ENCODE peak calls at places on chromosomes 4 and X, in six cellular contexts. One of them, this sample, is unnamed.

GRCh38 chr4:141375855-141376254 is 155.2 kb downstream of the ZNF330 start:
- DNase-seq in GM12891: no peak
- DNase-seq in H1: no peak
- DNase-seq in GM12878: no peak
- DNase-seq in HepG2: peak
- DNase-seq in K562: no peak
- DNase-seq in this sample: no peak

GRCh38 chrX:139691493-139691842 is 16.5 kb downstream of the MCF2 start:
- DNase-seq in GM12878: no peak
- DNase-seq in GM12891: no peak
- DNase-seq in K562: no peak
- DNase-seq in H1: no peak
- DNase-seq in HepG2: no peak
- DNase-seq in this sample: no peak

GRCh38 chrX:20547649-20548051 is 280.9 kb upstream of the RPS6KA3 start:
- DNase-seq in H1: no peak
- DNase-seq in GM12891: no peak
- DNase-seq in GM12878: no peak
- DNase-seq in HepG2: peak
- DNase-seq in K562: no peak
- DNase-seq in this sample: no peak

GRCh38 chr4:141142423-141142822 is 9.2 kb upstream of the RNF150 start:
- DNase-seq in GM12878: no peak
- DNase-seq in K562: no peak
- DNase-seq in H1: no peak
- DNase-seq in HepG2: no peak
- DNase-seq in GM12891: no peak
- DNase-seq in this sample: no peak

GRCh38 chr4:114043116-114043515 is 63.7 kb upstream of the ARSJ start:
- DNase-seq in HepG2: no peak
- DNase-seq in H1: no peak
- DNase-seq in K562: no peak
- DNase-seq in GM12878: no peak
- DNase-seq in GM12891: no peak
- DNase-seq in this sample: no peak

GRCh38 chr4:113080050-113080449 is 30.6 kb downstream of the ANK2 start:
- DNase-seq in GM12891: no peak
- DNase-seq in K562: no peak
- DNase-seq in GM12878: no peak
- DNase-seq in H1: no peak
- DNase-seq in HepG2: peak
- DNase-seq in this sample: no peak

GRCh38 chr4:36316544-36317082 is 35.2 kb downstream of the DTHD1 start:
- DNase-seq in H1: no peak
- DNase-seq in K562: no peak
- DNase-seq in GM12878: no peak
- DNase-seq in HepG2: no peak
- DNase-seq in GM12891: no peak
- DNase-seq in this sample: no peak

GRCh38 chr4:141999446-142000143 is 363.2 kb downstream of the IL15 start:
- DNase-seq in HepG2: no peak
- DNase-seq in H1: no peak
- DNase-seq in GM12891: no peak
- DNase-seq in K562: peak
- DNase-seq in GM12878: no peak
- DNase-seq in this sample: no peak

GRCh38 chr4:129708776-129709175 is 612.8 kb downstream of the C4orf33 start:
- DNase-seq in GM12878: no peak
- DNase-seq in GM12891: no peak
- DNase-seq in HepG2: no peak
- DNase-seq in K562: no peak
- DNase-seq in H1: no peak
- DNase-seq in this sample: no peak

GRCh38 chrX:69503228-69503834 is 795 bp upstream of the NALF2 start:
- DNase-seq in K562: no peak
- DNase-seq in H1: no peak
- DNase-seq in GM12878: no peak
- DNase-seq in GM12891: no peak
- DNase-seq in HepG2: peak
- DNase-seq in this sample: no peak

GRCh38 chr4:42708625-42709024 is 51.7 kb upstream of the ATP8A1 start:
- DNase-seq in HepG2: no peak
- DNase-seq in H1: no peak
- DNase-seq in GM12878: no peak
- DNase-seq in GM12891: no peak
- DNase-seq in K562: no peak
- DNase-seq in this sample: no peak

GRCh38 chr4:76305033-76305687 is 1.4 kb upstream of the STBD1 start:
- DNase-seq in H1: no peak
- DNase-seq in GM12891: no peak
- DNase-seq in GM12878: no peak
- DNase-seq in HepG2: no peak
- DNase-seq in K562: no peak
- DNase-seq in this sample: no peak

GRCh38 chrX:9604111-9604907 is 139.5 kb downstream of the TBL1X start:
- DNase-seq in K562: no peak
- DNase-seq in H1: no peak
- DNase-seq in GM12878: no peak
- DNase-seq in HepG2: no peak
- DNase-seq in GM12891: no peak
- DNase-seq in this sample: no peak

GRCh38 chr4:80186666-80187065 is 10.6 kb upstream of the PRDM8 start:
- DNase-seq in H1: no peak
- DNase-seq in HepG2: no peak
- DNase-seq in GM12878: no peak
- DNase-seq in K562: no peak
- DNase-seq in GM12891: no peak
- DNase-seq in this sample: no peak

GRCh38 chr4:80184791-80185756 is 12.2 kb upstream of the PRDM8 start:
- DNase-seq in HepG2: no peak
- DNase-seq in GM12878: no peak
- DNase-seq in GM12891: no peak
- DNase-seq in K562: no peak
- DNase-seq in H1: peak
- DNase-seq in this sample: no peak

GRCh38 chr4:80184053-80184790 is 13.1 kb upstream of the PRDM8 start:
- DNase-seq in GM12878: no peak
- DNase-seq in H1: peak
- DNase-seq in K562: no peak
- DNase-seq in HepG2: peak
- DNase-seq in GM12891: peak
- DNase-seq in this sample: peak

GRCh38 chr4:80187677-80188076 is 9.6 kb upstream of the PRDM8 start:
- DNase-seq in GM12878: no peak
- DNase-seq in H1: no peak
- DNase-seq in HepG2: no peak
- DNase-seq in K562: no peak
- DNase-seq in GM12891: no peak
- DNase-seq in this sample: no peak

DNA sequence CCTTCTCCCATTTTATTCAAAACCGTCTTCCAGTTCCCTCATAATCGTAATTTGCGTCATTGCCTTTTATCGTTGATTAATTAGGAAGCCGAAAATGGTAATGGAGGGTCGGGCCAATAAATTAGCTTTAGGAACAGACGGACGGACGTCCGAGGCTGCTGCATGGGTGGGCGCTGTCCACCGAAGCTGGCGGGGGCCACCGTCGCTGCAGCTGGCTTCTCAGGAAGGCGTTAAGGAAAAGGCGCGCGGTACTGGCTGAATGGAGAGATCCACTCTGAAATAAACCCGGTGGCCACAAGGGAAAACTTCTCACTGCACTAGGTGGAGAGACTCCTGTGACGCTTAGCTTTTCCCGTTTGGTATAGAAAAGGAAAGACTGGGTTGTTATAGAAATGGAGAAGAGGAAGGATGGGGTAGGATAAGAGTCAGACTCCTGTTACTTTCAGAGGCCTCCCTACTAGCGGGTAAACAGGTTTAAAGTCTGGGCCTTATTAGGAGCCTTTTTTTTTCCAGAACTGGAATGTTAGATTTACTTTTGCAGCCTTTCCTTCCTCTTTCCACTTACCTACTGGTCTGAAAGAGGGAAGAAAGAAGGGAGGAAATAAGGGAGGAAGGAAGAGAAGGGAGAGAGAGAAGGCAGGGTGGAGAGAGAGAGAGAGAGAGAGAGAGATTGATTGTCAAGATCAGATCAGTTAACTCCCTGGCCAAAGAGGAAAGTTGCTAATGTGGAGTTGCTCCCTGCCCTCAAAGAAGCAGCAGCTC is 11.3 kb upstream of the PRDM8 start:
- DNase-seq in H1: no peak
- DNase-seq in HepG2: no peak
- DNase-seq in GM12878: no peak
- DNase-seq in GM12891: no peak
- DNase-seq in K562: no peak
- DNase-seq in this sample: no peak
- TF ChIP-seq POLR2AphosphoS5 in H1: no peak
- TF ChIP-seq POLR2AphosphoS5 in HepG2: no peak
- TF ChIP-seq POLR2AphosphoS5 in GM12878: no peak
- TF ChIP-seq POLR2AphosphoS5 in GM12891: no peak
- TF ChIP-seq POLR2AphosphoS5 in K562: no peak
- TF ChIP-seq POLR2AphosphoS5 in this sample: no peak

GRCh38 chr4:6250235-6250983 is 19.2 kb upstream of the WFS1 start:
- DNase-seq in K562: peak
- DNase-seq in GM12891: peak
- DNase-seq in H1: peak
- DNase-seq in GM12878: peak
- DNase-seq in HepG2: peak
- DNase-seq in this sample: peak
- TF ChIP-seq POLR2A in K562: no peak
- TF ChIP-seq POLR2A in GM12891: no peak
- TF ChIP-seq POLR2A in H1: no peak
- TF ChIP-seq POLR2A in GM12878: no peak
- TF ChIP-seq POLR2A in HepG2: no peak
- TF ChIP-seq POLR2A in this sample: no peak

GRCh38 chrX:57155171-57155570 is 18.0 kb upstream of the SPIN2A start:
- DNase-seq in H1: no peak
- DNase-seq in GM12878: no peak
- DNase-seq in HepG2: no peak
- DNase-seq in GM12891: no peak
- DNase-seq in K562: peak
- DNase-seq in this sample: no peak

DNA sequence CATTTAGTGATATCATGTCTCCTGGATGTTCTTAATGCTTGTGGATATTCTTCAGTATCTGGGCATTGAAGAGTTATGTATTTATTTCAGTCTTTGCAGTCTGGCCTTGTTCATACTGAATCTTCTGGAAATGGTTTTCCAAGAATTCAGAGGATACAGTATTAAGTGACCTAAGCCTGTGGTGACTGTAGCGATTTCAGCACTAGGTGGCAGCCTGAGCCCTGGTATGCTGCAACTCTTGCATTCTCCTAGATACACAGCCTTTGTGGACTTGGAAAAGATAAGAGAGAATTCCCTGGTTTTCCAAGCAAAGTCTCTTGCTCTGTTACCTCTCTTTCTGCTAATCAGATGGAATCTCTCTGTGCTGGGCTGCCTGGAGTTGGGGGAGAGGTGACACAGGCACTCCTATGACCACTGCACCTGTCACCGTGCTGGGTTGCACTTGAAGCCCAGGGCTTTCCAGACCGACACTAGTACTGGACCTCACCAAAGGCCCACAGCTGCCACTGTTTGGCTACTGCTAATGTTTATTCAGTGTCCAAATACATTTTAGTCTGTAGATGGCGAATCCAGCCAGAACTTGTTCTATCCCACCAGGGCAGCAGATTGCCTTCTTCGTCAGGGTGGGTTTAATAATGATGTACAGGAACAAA is 19.3 kb upstream of the SPIN2A start:
- DNase-seq in K562: peak
- DNase-seq in GM12891: no peak
- DNase-seq in GM12878: no peak
- DNase-seq in HepG2: peak
- DNase-seq in H1: peak
- DNase-seq in this sample: no peak
- TF ChIP-seq TAF1 in K562: no peak
- TF ChIP-seq TAF1 in GM12891: no peak
- TF ChIP-seq TAF1 in GM12878: no peak
- TF ChIP-seq TAF1 in HepG2: no peak
- TF ChIP-seq TAF1 in H1: no peak
- TF ChIP-seq TAF1 in this sample: no peak

DNA sequence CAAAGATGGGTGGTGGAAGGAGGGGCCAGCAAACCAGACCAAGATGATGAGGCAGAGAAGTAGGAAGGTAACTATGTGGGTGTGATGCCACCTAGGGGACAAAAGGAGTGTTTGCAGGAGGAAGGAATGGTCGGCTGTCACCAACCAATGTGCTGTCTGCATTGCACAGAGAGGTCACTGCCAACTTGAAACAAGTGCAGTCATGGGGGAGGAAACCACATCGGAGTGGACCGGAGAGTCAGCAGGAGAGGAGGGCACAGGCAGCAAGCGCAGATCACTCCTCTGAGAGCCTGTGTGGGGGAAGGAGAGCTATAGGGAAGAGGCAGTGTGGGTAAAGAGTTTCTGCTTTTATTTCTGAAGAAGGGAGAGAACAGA is 38.5 kb upstream of the FGFBP2 start:
- DNase-seq in K562: peak
- DNase-seq in GM12878: peak
- DNase-seq in HepG2: peak
- DNase-seq in H1: peak
- DNase-seq in GM12891: peak
- DNase-seq in this sample: peak
- TF ChIP-seq POLR2AphosphoS5 in K562: no peak
- TF ChIP-seq POLR2AphosphoS5 in GM12878: no peak
- TF ChIP-seq POLR2AphosphoS5 in HepG2: no peak
- TF ChIP-seq POLR2AphosphoS5 in H1: peak
- TF ChIP-seq POLR2AphosphoS5 in GM12891: no peak
- TF ChIP-seq POLR2AphosphoS5 in this sample: no peak

GRCh38 chrX:11143931-11144678 is 33.0 kb downstream of the HCCS start:
- DNase-seq in GM12891: peak
- DNase-seq in GM12878: peak
- DNase-seq in K562: peak
- DNase-seq in H1: peak
- DNase-seq in HepG2: peak
- DNase-seq in this sample: peak

GRCh38 chrX:11151799-11152591 is 40.9 kb downstream of the HCCS start:
- DNase-seq in GM12891: no peak
- DNase-seq in HepG2: no peak
- DNase-seq in H1: no peak
- DNase-seq in K562: no peak
- DNase-seq in GM12878: no peak
- DNase-seq in this sample: no peak

GRCh38 chrX:11146411-11146810 is 35.3 kb downstream of the HCCS start:
- DNase-seq in H1: no peak
- DNase-seq in K562: no peak
- DNase-seq in HepG2: no peak
- DNase-seq in GM12878: no peak
- DNase-seq in GM12891: no peak
- DNase-seq in this sample: no peak

GRCh38 chrX:11148401-11148800 is 37.3 kb downstream of the HCCS start:
- DNase-seq in GM12891: no peak
- DNase-seq in HepG2: no peak
- DNase-seq in K562: no peak
- DNase-seq in H1: no peak
- DNase-seq in GM12878: no peak
- DNase-seq in this sample: no peak
- TF ChIP-seq POLR2A in GM12891: no peak
- TF ChIP-seq POLR2A in HepG2: no peak
- TF ChIP-seq POLR2A in K562: no peak
- TF ChIP-seq POLR2A in H1: no peak
- TF ChIP-seq POLR2A in GM12878: no peak
- TF ChIP-seq POLR2A in this sample: no peak